ENCODE peak calls at places on chromosomes 3 and 15, in five cellular contexts. X is DMS153; C is RPMI7951; O is myocyte; M is stimulated activated naive B cell treated with anti-CD40 and anti-IgM and Interleukin-4, amounts not matched to agents 10 μg/mL and 1 μg/mL and 100 μg/mL, for 72 hours. H is an unnamed sample.
A peak's percentile ranks its signal among the peaks of the same experiment; 100 is the strongest.

GRCh38 chr3:78804251-78805037 is 963.4 kb downstream of the ROBO1 start:
- DNase-seq in X (no peak), C (peak; percentile 79), O (peak; percentile 50), M (no peak), H (no peak)

GRCh38 chr3:117278424-117279190 is 569.0 kb downstream of the TUSC7 start:
- DNase-seq in X (peak; percentile 12), C (no peak), O (no peak), M (no peak), H (no peak)

GRCh38 chr3:41711656-41712055 is 250.2 kb downstream of the ULK4 start:
- DNase-seq in X (no peak), C (peak; percentile 39), O (peak; percentile 58), M (no peak), H (no peak)

GRCh38 chr3:195875482-195876236 is 32.7 kb downstream of the TNK2 start:
- DNase-seq in X (no peak), C (no peak), O (no peak), M (no peak), H (no peak)

GRCh38 chr15:90647326-90647725 is 69.8 kb upstream of the BLM start:
- DNase-seq in X (no peak), C (no peak), O (no peak), M (no peak), H (no peak)

GRCh38 chr15:66780172-66780972 is 78.3 kb downstream of the SMAD6 start:
- DNase-seq in X (no peak), C (peak; percentile 85), O (peak; percentile 53), M (no peak), H (no peak)

GRCh38 chr3:152268501-152269422 is at the start of gene MBNL1:
- DNase-seq in X (peak; percentile 77), C (peak; percentile 89), O (peak; percentile 80), M (peak; percentile 78), H (peak; percentile 89)

GRCh38 chr15:57861805-57862586 is 155.5 kb downstream of the POLR2M start:
- DNase-seq in X (no peak), C (peak; percentile 87), O (peak; percentile 76), M (no peak), H (no peak)

GRCh38 chr15:66459818-66460615 is 37.5 kb downstream of the SNAPC5 start:
- DNase-seq in X (no peak), C (no peak), O (no peak), M (no peak), H (no peak)